ENCODE peak calls at places on chromosomes 3 and 15, in five cellular contexts. T is right cardiac atrium, F is MG63, K is breast epithelium, D is aorta. P is an unnamed sample. For H3K27me3, the result is how much of the 10 kb centered on the place peaks cover.

GRCh38 chr15:101056366-101057334 is 137.5 kb downstream of the LRRK1 start:
- DNase-seq in T (no peak), F (no peak), K (no peak), D (peak), P (no peak)

GRCh38 chr15:68700395-68701123 is 120.1 kb downstream of the ANP32A start:
- DNase-seq in T (peak), F (peak), K (no peak), D (peak), P (peak)

GRCh38 chr3:64158334-64158733 is 66.9 kb downstream of the PRICKLE2 start:
- DNase-seq in T (no peak), F (peak), K (peak), D (no peak), P (no peak)

GRCh38 chr15:28930476-28931291 is 44.9 kb downstream of the APBA2 start:
- DNase-seq in T (no peak), F (no peak), K (no peak), D (peak), P (no peak)

GRCh38 chr15:41647269-41647668 is 12.9 kb upstream of the MGA start:
- DNase-seq in T (no peak), F (no peak), K (no peak), D (no peak), P (no peak)

GRCh38 chr3:174329321-174329720 is 529.8 kb upstream of the NAALADL2 start:
- DNase-seq in T (no peak), F (no peak), K (no peak), D (no peak), P (peak)

GRCh38 chr15:29139540-29140459 is 129.8 kb downstream of the NSMCE3 start:
- DNase-seq in T (peak), F (peak), K (no peak), D (no peak), P (peak)

GRCh38 chr3:96706517-96706916 is 107.9 kb upstream of the EPHA6 start:
- DNase-seq in T (no peak), F (no peak), K (no peak), D (no peak), P (no peak)

GRCh38 chr3:197513953-197514785 is 41.6 kb downstream of the BDH1 start:
- DNase-seq in T (no peak), F (no peak), K (no peak), D (peak), P (no peak)

GRCh38 chr3:110564674-110565073 is 506.9 kb upstream of the NECTIN3 start:
- DNase-seq in T (no peak), F (no peak), K (no peak), D (no peak), P (no peak)

GRCh38 chr15:68635142-68635541 is 56.3 kb downstream of the CORO2B start:
- DNase-seq in T (peak), F (no peak), K (no peak), D (no peak), P (no peak)

GRCh38 chr3:181971424-181971823 is 259.7 kb downstream of the SOX2 start:
- DNase-seq in T (no peak), F (no peak), K (no peak), D (no peak), P (no peak)

GRCh38 chr3:66472313-66473134 is 28.3 kb downstream of the LRIG1 start:
- DNase-seq in T (no peak), F (peak), K (no peak), D (no peak), P (peak)

GRCh38 chr3:195085356-195086130 is 185.4 kb downstream of the XXYLT1 start:
- DNase-seq in T (peak), F (no peak), K (no peak), D (peak), P (no peak)

GRCh38 chr3:179348325-179349013 is 960 bp downstream of the MFN1 start:
- DNase-seq in T (no peak), F (no peak), K (no peak), D (no peak), P (no peak)

GRCh38 chr15:90529369-90530249 is at the start of gene CRTC3:
- DNase-seq in T (peak), F (peak), K (peak), D (peak), P (peak)

GRCh38 chr3:28290863-28291300 is 49.5 kb downstream of the CMC1 start:
- DNase-seq in T (no peak), F (no peak), K (no peak), D (no peak), P (no peak)

GRCh38 chr15:36953346-36953745 is 147.0 kb downstream of the MEIS2 start:
- DNase-seq in T (no peak), F (no peak), K (no peak), D (no peak), P (no peak)

GRCh38 chr3:139559541-139559940 is 20.0 kb upstream of the RBP1 start:
- DNase-seq in T (no peak), F (no peak), K (no peak), D (no peak), P (peak)

GRCh38 chr3:124559650-124560405 is 170.4 kb upstream of the UMPS start:
- DNase-seq in T (peak), F (peak), K (peak), D (no peak), P (peak)

GRCh38 chr3:111621535-111621934 is 26.4 kb upstream of the ZBED2 start:
- DNase-seq in T (no peak), F (no peak), K (no peak), D (no peak), P (no peak)

GRCh38 chr3:117885046-117885445 is 1149.6 kb downstream of the IGSF11 start:
- DNase-seq in T (no peak), F (no peak), K (no peak), D (no peak), P (no peak)

GRCh38 chr3:90055721-90056120 is 948.3 kb downstream of the EPHA3 start:
- DNase-seq in T (no peak), F (no peak), K (no peak), D (no peak), P (peak)

GRCh38 chr3:128397484-128397883 is 69.2 kb downstream of the DNAJB8 start:
- DNase-seq in T (peak), F (no peak), K (no peak), D (no peak), P (no peak)

GRCh38 chr15:82999905-83000671 is 11.4 kb downstream of the C15orf40 start:
- DNase-seq in T (no peak), F (peak), K (no peak), D (no peak), P (peak)

GRCh38 chr15:66698318-66698961 is 3.6 kb upstream of the SMAD6 start:
- DNase-seq in T (peak), F (peak), K (no peak), D (peak), P (peak)

GRCh38 chr15:48643776-48644497 is 1.6 kb downstream of the FBN1 start:
- DNase-seq in T (no peak), F (no peak), K (no peak), D (no peak), P (no peak)

DNA sequence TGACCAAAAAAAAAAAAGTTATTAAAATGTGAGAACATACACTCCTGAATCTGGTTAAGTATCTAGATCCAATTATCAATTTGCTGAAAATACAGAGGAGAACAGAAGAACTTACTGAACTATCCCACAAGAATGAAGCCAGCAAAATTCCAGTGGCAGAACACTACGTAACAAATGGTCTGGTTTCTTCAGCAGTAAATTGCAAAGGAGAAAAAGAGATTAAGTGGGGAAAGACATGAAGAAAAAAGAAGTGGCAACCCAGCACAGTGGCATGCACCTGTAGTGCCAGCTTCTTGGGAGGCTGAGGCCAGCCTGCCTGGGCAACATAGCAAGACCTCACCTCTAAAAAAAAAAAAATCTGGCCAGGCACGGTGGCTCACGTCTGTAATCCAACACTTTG is 62.1 kb downstream of the LHFPL4 start:
- DNase-seq in T (no peak), F (no peak), K (no peak), D (no peak), P (no peak)
- H3K4me3 ChIP-seq in T (no peak), F (no peak), K (no peak), D (no peak), P (no peak)

GRCh38 chr15:43256341-43256740 is 10.4 kb downstream of the TGM5 start:
- DNase-seq in T (no peak), F (no peak), K (no peak), D (no peak), P (no peak)
- H3K27me3 ChIP-seq in T (under half), F (under half), K (under half), D (under half), P (under half)

GRCh38 chr15:72220678-72221077 is 10.3 kb downstream of the PKM start:
- DNase-seq in T (no peak), F (no peak), K (no peak), D (no peak), P (no peak)
- H3K4me3 ChIP-seq in T (no peak), F (no peak), K (no peak), D (no peak), P (no peak)

GRCh38 chr15:79091204-79091867 is 756 bp upstream of the RASGRF1 start:
- DNase-seq in T (no peak), F (peak), K (no peak), D (peak), P (no peak)
- H3K27me3 ChIP-seq in T (under half), F (half or more), K (under half), D (under half), P (under half)

P was measured in brain microvascular endothelial cell.